ENCODE peak calls at places on chromosomes 13 and 19, in six cellular contexts. Y is gastrocnemius medialis; V is neuronal stem cell; S is naive thymus-derived CD4-positive, alpha-beta T cell; I is AG04450; L is tibial artery. J is an unnamed sample.
A peak's percentile ranks its signal among the peaks of the same experiment; 100 is the strongest.

GRCh38 chr19:15112385-15112784 is 5.2 kb downstream of the SYDE1 start:
- DNase-seq in I (no peak), S (no peak), Y (no peak), L (no peak), V (no peak), J (no peak)

GRCh38 chr13:70339738-70340137 is 231.5 kb upstream of the KLHL1 start:
- DNase-seq in V (no peak), L (no peak), S (no peak), Y (no peak), I (no peak), J (no peak)

GRCh38 chr13:41577437-41577836 is 120.1 kb downstream of the RGCC start:
- DNase-seq in I (no peak), L (peak; percentile 73), V (no peak), S (no peak), Y (peak; percentile 60), J (no peak)

GRCh38 chr19:49116544-49116943 is 2.4 kb downstream of the LIN7B start:
- DNase-seq in V (no peak), I (no peak), Y (no peak), S (no peak), L (no peak), J (no peak)

GRCh38 chr19:45676851-45677263 is 8.8 kb downstream of the GIPR start:
- DNase-seq in Y (no peak), V (no peak), S (peak; percentile 59), I (no peak), L (no peak), J (no peak)

GRCh38 chr13:95481051-95481775 is 71.3 kb upstream of the CLDN10 start:
- DNase-seq in Y (no peak), S (no peak), V (no peak), I (no peak), L (no peak), J (no peak)

GRCh38 chr19:3603121-3603841 is 3.4 kb downstream of the TBXA2R start:
- DNase-seq in L (peak; percentile 94), I (no peak), S (no peak), V (no peak), Y (no peak), J (no peak)

GRCh38 chr13:57634829-57635165 is 3.3 kb downstream of the PCDH17 start:
- DNase-seq in V (no peak), I (no peak), L (peak; percentile 64), Y (no peak), S (no peak), J (no peak)

GRCh38 chr19:20077791-20078463 is at the start of gene ZNF90:
- DNase-seq in Y (peak; percentile 77), V (peak; percentile 95), S (peak; percentile 84), L (peak; percentile 97), I (peak; percentile 92), J (peak; percentile 86)

GRCh38 chr13:26340812-26341211 is 86.9 kb downstream of the CDK8 start:
- DNase-seq in Y (no peak), L (no peak), V (no peak), S (no peak), I (no peak), J (peak; percentile 1)

GRCh38 chr19:46786236-46787039 is 2.0 kb downstream of the SLC1A5 start:
- DNase-seq in V (peak; percentile 33), I (peak; percentile 66), S (peak; percentile 61), L (peak; percentile 85), Y (peak; percentile 40), J (peak; percentile 79)

GRCh38 chr13:52638929-52639328 is 3.3 kb upstream of the HNRNPA1L2 start:
- DNase-seq in L (no peak), I (no peak), S (no peak), V (no peak), Y (no peak), J (no peak)

GRCh38 chr19:45164577-45165335 is 4.0 kb upstream of the NKPD1 start:
- DNase-seq in L (no peak), I (no peak), Y (no peak), V (no peak), S (no peak), J (peak; percentile 44)

GRCh38 chr19:38308006-38308766 is 4.1 kb downstream of the C19orf33 start:
- DNase-seq in Y (no peak), I (no peak), S (no peak), V (no peak), L (no peak), J (no peak)

GRCh38 chr19:46890423-46891170 is 29.8 kb downstream of the ARHGAP35 start:
- DNase-seq in L (no peak), V (no peak), S (no peak), Y (no peak), I (peak; percentile 72), J (no peak)

GRCh38 chr13:102289606-102290005 is 112.2 kb downstream of the FGF14 start:
- DNase-seq in V (no peak), S (no peak), Y (no peak), L (no peak), I (no peak), J (peak; percentile 72)

GRCh38 chr13:68173111-68173510 is 943.0 kb upstream of the PCDH9 start:
- DNase-seq in Y (no peak), L (no peak), V (no peak), I (no peak), S (no peak), J (no peak)

GRCh38 chr13:44396295-44396962 is 22.8 kb downstream of the SERP2 start:
- DNase-seq in S (no peak), I (no peak), V (no peak), L (no peak), Y (no peak), J (no peak)

GRCh38 chr19:35262101-35262761 is 6.5 kb upstream of the USF2 start:
- DNase-seq in I (no peak), V (no peak), Y (no peak), L (peak; percentile 63), S (no peak), J (no peak)

DNA sequence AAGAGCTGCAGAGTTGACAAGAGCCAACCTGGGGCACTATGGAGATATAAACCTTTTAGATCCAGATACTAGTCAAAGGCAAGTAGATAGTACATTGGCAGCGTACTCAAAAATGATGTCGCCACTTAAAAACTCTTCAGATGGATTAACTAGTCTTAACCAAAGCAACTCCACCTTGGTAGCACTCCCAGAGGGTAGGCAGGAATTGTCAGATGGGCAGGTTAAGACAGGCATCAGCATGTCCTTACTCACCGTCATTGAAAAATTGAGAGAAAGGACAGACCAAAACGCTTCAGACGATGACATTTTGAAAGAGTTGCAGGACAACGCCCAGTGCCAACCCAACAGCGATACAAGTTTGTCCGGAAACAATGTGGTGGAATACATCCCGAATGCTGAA is 8.9 kb downstream of the ZNF507 start:
- DNase-seq in L (no peak), I (no peak), S (no peak), V (no peak), Y (no peak), J (no peak)
- H3K27me3 ChIP-seq in L (no peaks in the 10 kb centered on the region), I (no peaks in the 10 kb centered on the region), S (no peaks in the 10 kb centered on the region), V (no peaks in the 10 kb centered on the region), Y (no peaks in the 10 kb centered on the region), J (no peaks in the 10 kb centered on the region)

GRCh38 chr19:17567940-17568339 is 12.5 kb downstream of the COLGALT1 start:
- DNase-seq in V (no peak), Y (no peak), I (no peak), L (no peak), S (no peak), J (no peak)

GRCh38 chr19:17565611-17566010 is 10.2 kb downstream of the COLGALT1 start:
- DNase-seq in I (no peak), L (no peak), V (no peak), S (no peak), Y (no peak), J (no peak)

GRCh38 chr19:17562097-17562496 is 6.6 kb downstream of the COLGALT1 start:
- DNase-seq in L (no peak), I (no peak), S (no peak), V (no peak), Y (no peak), J (no peak)

GRCh38 chr19:17560205-17560595 is 4.8 kb downstream of the COLGALT1 start:
- DNase-seq in V (no peak), L (no peak), Y (no peak), I (peak; percentile 59), S (no peak), J (peak; percentile 35)

DNA sequence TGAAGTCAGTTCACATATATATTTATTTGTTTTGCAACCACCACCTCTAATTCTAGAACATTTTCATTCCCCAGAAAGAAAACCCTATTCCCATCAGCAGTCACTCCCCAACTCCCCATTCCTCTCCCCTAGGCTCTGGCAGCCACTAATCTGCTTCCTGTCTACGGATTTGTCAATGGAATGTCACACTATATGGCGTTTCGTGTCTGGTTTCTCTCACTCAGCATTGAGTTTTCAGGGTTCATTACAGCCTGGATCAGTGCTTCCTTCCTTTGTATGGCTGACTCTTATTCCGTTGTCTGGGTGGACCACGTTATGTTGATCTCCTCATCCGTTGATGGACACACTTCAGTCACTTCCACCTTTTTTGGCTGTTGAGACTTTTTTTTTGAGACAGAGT is 9.3 kb downstream of the COLGALT1 start:
- DNase-seq in V (no peak), Y (no peak), L (no peak), S (no peak), I (no peak), J (no peak)
- H3K27ac ChIP-seq in V (no peak overlapping the region), Y (no peak overlapping the region), L (no peak overlapping the region), S (no peak overlapping the region), I (no peak overlapping the region), J (no peak overlapping the region)

DNA sequence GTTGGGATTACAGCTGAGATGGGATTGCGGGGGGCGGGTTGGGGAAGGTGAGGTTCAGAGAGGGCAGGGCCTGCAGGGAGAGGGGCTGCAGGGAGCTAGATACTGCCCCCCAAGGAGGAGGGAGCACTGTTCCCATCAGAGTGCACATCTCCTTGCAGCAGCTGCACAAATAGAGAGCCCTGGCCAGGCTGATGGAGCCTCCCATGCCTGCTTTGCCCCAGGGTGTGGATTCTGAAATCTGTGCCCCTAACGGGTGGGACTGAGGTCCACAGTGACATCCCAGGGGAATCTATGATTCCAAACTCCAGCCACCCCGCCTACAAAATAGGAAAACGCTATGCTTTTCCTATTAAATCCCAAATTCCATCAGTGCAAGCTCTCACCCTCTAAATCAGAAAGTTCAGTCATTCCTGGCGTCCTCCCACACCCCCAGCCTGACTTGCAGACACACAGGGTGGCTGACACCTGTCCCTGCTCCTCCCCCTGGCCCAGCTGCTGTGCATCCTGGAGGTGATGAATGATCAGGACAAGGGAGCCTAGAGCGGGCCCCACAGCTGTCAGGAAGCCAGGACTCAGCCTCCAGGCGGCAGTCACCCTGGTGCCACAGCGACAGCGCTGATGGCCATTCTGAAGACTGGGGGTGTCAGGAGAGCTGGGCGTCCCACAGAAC is 6.3 kb upstream of the CEACAM21 start:
- DNase-seq in I (no peak), Y (no peak), S (no peak), V (no peak), L (no peak), J (no peak)
- H3K27me3 ChIP-seq in I (peaks cover 27% of the 10 kb centered on the region), Y (peaks cover 20% of the 10 kb centered on the region), S (no peaks in the 10 kb centered on the region), V (peaks cover 9% of the 10 kb centered on the region), L (no peaks in the 10 kb centered on the region), J (peaks cover 52% of the 10 kb centered on the region)

GRCh38 chr19:4710281-4710600 is 13.4 kb downstream of the DPP9 start:
- DNase-seq in S (no peak), I (no peak), L (no peak), V (no peak), Y (no peak), J (no peak)

GRCh38 chr19:4709440-4710280 is 14.0 kb downstream of the DPP9 start:
- DNase-seq in S (no peak), I (no peak), Y (no peak), L (no peak), V (no peak), J (no peak)

GRCh38 chr19:4705413-4706131 is 18.1 kb downstream of the DPP9 start:
- DNase-seq in S (no peak), V (no peak), I (no peak), Y (no peak), L (no peak), J (no peak)

GRCh38 chr19:4707322-4707721 is 16.3 kb downstream of the DPP9 start:
- DNase-seq in I (no peak), V (no peak), S (no peak), L (no peak), Y (no peak), J (no peak)

GRCh38 chr19:4707956-4708650 is 15.5 kb downstream of the DPP9 start:
- DNase-seq in Y (peak; percentile 64), S (no peak), L (no peak), I (no peak), V (no peak), J (no peak)
- H3K27ac ChIP-seq in Y (peak overlapping the region; percentile 89), S (no peak overlapping the region), L (peak overlapping the region; percentile 24), I (no peak overlapping the region), V (no peak overlapping the region), J (peak overlapping the region; percentile 14)

J was measured in foreskin keratinocyte.